ENCODE peak calls at places on chromosomes 11 and 22, in five cellular contexts. E is ovary, J is sigmoid colon, M is A549, W is tibial nerve. T is an unnamed sample.

GRCh38 chr11:65311197-65311631 is 3.5 kb upstream of the CDC42EP2 start:
- DNase-seq in E (no peak), W (no peak), M (no peak), J (no peak), T (no peak)

GRCh38 chr11:47869548-47870393 is 21.6 kb upstream of the NUP160 start:
- DNase-seq in M (peak), J (no peak), W (no peak), E (no peak), T (no peak)

GRCh38 chr11:1327064-1327460 is 17.6 kb upstream of the TOLLIP start:
- DNase-seq in M (no peak), E (peak), J (peak), W (no peak), T (no peak)

GRCh38 chr11:23502821-23503220 is 642.5 kb upstream of the CCDC179 start:
- DNase-seq in M (no peak), W (no peak), J (no peak), E (no peak), T (no peak)

GRCh38 chr11:63769044-63769718 is 606 bp upstream of the ZFTA start:
- DNase-seq in M (no peak), W (no peak), E (peak), J (peak), T (no peak)

GRCh38 chr22:44963055-44963454 is 46.8 kb downstream of the PHF21B start:
- DNase-seq in W (no peak), M (no peak), J (no peak), E (no peak), T (no peak)

GRCh38 chr22:29668681-29669080 is 51.1 kb upstream of the CABP7 start:
- DNase-seq in M (no peak), E (no peak), J (no peak), W (no peak), T (no peak)

GRCh38 chr11:17298302-17298701 is 21.8 kb downstream of the NUCB2 start:
- DNase-seq in J (no peak), M (no peak), E (no peak), W (no peak), T (no peak)

GRCh38 chr11:720642-721346 is 14.8 kb downstream of the EPS8L2 start:
- DNase-seq in J (no peak), E (no peak), W (no peak), M (no peak), T (no peak)

GRCh38 chr11:11349051-11349450 is 4.0 kb downstream of the CSNK2A3 start:
- DNase-seq in M (no peak), J (no peak), W (no peak), E (no peak), T (no peak)

GRCh38 chr22:29108137-29108536 is 35.3 kb downstream of the KREMEN1 start:
- DNase-seq in M (peak), W (no peak), J (no peak), E (no peak), T (no peak)

GRCh38 chr11:65713212-65713969 is 1.3 kb downstream of the KAT5 start:
- DNase-seq in J (no peak), W (no peak), M (no peak), E (no peak), T (no peak)

GRCh38 chr22:25054943-25055511 is 102.5 kb downstream of the KIAA1671 start:
- DNase-seq in M (no peak), J (no peak), W (peak), E (no peak), T (no peak)

GRCh38 chr11:29051935-29052334 is 943.7 kb downstream of the METTL15 start:
- DNase-seq in E (no peak), M (no peak), J (no peak), W (no peak), T (no peak)

GRCh38 chr22:34973016-34973415 is 92.9 kb upstream of the ISX start:
- DNase-seq in J (no peak), M (no peak), E (no peak), W (no peak), T (no peak)

GRCh38 chr11:70111269-70112016 is 33.3 kb downstream of the ANO1 start:
- DNase-seq in J (no peak), M (peak), E (no peak), W (no peak), T (no peak)

GRCh38 chr11:2466869-2467694 is 22.3 kb downstream of the KCNQ1 start:
- DNase-seq in E (no peak), W (no peak), M (no peak), J (peak), T (no peak)

GRCh38 chr22:24137595-24137994 is 43.7 kb upstream of the SUSD2 start:
- DNase-seq in W (no peak), J (peak), E (no peak), M (no peak), T (no peak)

GRCh38 chr22:45262931-45263789 is 21.6 kb upstream of the UPK3A start:
- DNase-seq in J (no peak), W (no peak), E (no peak), M (no peak), T (no peak)

GRCh38 chr11:42175203-42175602 is 715.8 kb upstream of the LRRC4C start:
- DNase-seq in M (no peak), W (no peak), E (no peak), J (no peak), T (no peak)

GRCh38 chr22:30290679-30291333 is 1.5 kb upstream of the CASTOR1 start:
- DNase-seq in J (peak), M (no peak), W (peak), E (peak), T (peak)

GRCh38 chr22:47053013-47053864 is 290.8 kb downstream of the TBC1D22A start:
- DNase-seq in E (no peak), W (no peak), J (no peak), M (no peak), T (no peak)

GRCh38 chr11:45920531-45921477 is 1.7 kb upstream of the LARGE2 start:
- DNase-seq in E (no peak), M (no peak), J (peak), W (no peak), T (no peak)

GRCh38 chr22:23085785-23086184 is 15.5 kb downstream of the GNAZ start:
- DNase-seq in E (no peak), W (no peak), J (no peak), M (no peak), T (no peak)

GRCh38 chr22:23088199-23088604 is 17.9 kb downstream of the GNAZ start:
- DNase-seq in M (no peak), W (no peak), E (no peak), J (no peak), T (no peak)

GRCh38 chr22:23086263-23086662 is 15.9 kb downstream of the GNAZ start:
- DNase-seq in W (no peak), M (no peak), E (no peak), J (no peak), T (no peak)

GRCh38 chr22:23085351-23085671 is 15.0 kb downstream of the GNAZ start:
- DNase-seq in E (no peak), J (no peak), W (no peak), M (no peak), T (no peak)

GRCh38 chr22:23086787-23087186 is 16.5 kb downstream of the GNAZ start:
- DNase-seq in W (no peak), J (no peak), M (no peak), E (no peak), T (no peak)
- TF ChIP-seq EP300 in W (no peak), J (no peak), M (no peak), E (no peak), T (no peak)

DNA sequence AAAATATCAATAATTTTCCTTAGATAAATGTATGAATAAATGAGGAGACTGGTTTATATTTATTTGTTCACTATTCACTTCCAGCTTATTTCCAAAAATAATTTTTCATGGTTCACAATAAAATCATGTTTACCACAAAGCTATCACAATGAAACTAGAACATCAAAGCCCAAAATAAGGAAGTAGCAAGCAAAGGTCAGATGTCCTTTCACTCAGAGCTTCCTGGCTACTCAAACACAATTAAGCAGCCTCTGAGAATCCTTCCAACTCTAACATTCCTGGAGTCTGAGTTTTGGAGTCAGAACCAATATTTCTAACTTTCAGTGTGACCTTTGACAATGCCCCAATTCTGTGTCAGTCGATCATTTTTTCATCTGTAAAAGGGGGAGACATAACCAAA is 527.0 kb downstream of the SOX6 start:
- DNase-seq in W (no peak), M (no peak), E (no peak), J (no peak), T (peak)
- TF ChIP-seq EP300 in W (no peak), M (no peak), E (no peak), J (no peak), T (no peak)

GRCh38 chr22:32880531-32880905 is 79.0 kb downstream of the TIMP3 start:
- DNase-seq in J (no peak), W (no peak), E (no peak), M (no peak), T (no peak)

GRCh38 chr22:32883131-32883530 is 81.6 kb downstream of the TIMP3 start:
- DNase-seq in M (no peak), J (no peak), W (no peak), E (no peak), T (no peak)

GRCh38 chr22:32879550-32879949 is 78.0 kb downstream of the TIMP3 start:
- DNase-seq in W (no peak), M (no peak), E (no peak), J (no peak), T (no peak)

GRCh38 chr22:32880061-32880460 is 78.6 kb downstream of the TIMP3 start:
- DNase-seq in M (no peak), J (no peak), E (no peak), W (no peak), T (no peak)

DNA sequence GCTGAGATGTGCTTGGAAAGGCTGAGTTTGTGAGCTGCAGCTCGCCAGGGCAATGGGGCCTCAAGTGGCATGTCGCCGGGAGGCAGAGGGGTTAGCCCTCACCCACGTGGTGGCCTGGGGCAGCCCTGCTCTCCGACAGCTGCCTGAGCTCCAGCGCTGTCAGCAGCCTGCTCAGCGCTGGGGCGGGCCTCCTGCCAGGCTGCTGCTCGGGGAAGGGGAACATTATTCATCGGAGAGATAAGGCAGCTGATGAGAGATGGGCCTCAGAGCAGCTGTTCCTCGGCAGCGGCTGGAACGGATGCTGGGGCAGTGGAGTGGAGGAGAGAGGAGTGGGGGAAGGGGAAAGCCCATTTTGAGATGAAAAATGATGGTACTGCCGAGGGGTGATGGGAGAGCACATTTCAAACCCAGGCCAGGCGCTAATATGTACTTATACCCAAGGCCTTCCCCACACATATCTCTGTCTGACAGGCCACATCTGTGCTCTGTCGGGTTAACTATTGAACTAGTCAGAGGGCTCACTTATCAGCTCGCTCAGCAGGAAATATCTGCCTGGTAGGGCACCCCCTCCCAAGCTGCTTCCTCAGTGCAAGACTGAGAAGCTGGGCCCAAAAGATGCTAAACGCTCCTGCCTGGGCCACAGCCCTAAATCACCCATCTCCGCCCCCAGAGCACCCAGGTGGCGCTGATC is 79.5 kb downstream of the TIMP3 start:
- DNase-seq in J (peak), M (no peak), W (no peak), E (peak), T (peak)
- TF ChIP-seq EP300 in J (no peak), M (no peak), W (no peak), E (no peak), T (no peak)

DNA sequence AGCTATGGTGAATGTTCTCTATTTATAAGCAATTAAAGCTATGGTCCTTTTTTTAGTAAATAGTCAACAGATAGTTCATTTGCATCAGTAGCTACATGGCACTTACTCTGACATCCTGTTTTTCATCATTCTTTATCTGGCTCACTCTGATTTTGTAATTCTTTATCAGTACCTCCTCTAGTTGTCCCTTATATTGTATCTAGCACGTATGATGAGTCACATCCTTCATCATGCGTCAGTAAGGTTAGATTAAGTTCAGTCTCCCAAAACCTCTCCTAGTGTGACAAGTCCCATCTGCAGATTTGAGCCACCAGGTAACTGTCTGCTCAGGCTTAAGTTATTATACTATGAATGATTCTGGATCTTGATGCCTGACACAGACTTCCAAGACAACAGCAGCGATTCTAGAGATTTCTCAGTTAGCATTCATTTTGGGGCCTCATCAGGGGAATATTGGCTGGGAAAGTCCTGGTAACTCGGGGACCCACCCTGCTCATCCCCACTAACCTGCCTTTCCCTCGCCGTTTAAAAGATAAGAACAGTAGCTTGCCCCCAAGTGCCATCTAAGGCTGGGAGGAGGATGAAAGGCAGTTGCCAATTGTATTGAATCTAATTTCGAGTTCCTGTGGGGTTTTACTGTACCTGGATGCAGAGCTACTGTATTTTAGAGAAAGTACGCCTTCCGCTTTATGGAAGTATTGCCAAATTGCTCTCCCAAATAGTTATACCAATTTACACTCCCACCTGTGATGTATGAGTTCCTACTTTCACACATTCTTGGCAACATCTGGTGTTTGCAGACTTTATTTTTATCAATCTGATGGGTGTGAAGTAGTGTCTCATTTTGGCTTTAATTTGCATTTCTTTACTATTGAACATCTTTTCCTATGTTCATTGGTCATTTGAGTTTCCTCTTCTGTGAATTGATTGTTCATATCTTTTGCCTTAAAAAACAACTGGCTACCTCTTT is 55.9 kb downstream of the ZC3H12C start:
- DNase-seq in M (peak), J (no peak), E (no peak), W (no peak), T (no peak)
- TF ChIP-seq EP300 in M (peak), J (no peak), E (no peak), W (no peak), T (no peak)

DNA sequence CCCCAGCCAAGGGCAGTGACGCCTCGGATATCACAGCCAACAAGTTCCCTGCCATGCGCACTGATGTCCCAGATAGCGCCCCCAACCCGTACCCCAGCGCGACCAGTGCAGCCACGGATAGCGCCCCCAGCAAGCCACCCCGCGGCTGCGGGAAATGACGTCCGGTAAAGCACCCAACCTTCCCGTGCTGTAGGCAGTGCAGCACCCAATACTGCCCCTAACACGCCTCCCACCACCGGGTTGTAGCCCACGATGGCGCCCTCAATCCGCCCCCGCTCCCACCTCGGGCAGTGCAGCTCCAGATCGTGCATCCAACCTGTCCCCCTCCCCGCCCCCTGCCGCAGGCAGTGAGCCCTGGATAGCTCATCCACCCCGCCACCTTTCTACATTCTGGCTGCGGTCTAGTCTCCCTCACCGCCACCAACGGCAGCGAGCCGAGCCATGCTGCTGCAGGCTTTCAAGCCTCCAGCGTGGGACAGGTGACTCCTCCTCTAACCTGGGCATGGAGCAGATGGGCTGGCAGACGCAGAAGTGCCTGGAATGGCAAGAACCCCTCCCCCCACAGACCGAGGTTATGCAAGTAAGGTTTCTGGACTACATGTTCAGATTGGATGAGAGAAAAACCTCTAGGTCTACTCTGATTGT is 540 bp downstream of the RFPL2 start:
- DNase-seq in W (no peak), J (no peak), E (no peak), M (peak), T (peak)
- TF ChIP-seq EP300 in W (no peak), J (no peak), E (no peak), M (no peak), T (no peak)

GRCh38 chr22:39173050-39173706 is 20.7 kb upstream of the CBX7 start:
- DNase-seq in W (no peak), E (no peak), M (no peak), J (no peak), T (no peak)

GRCh38 chr22:39169797-39170466 is 17.5 kb upstream of the CBX7 start:
- DNase-seq in M (no peak), W (no peak), J (no peak), E (no peak), T (no peak)

GRCh38 chr22:39173787-39174497 is 21.5 kb upstream of the CBX7 start:
- DNase-seq in E (no peak), J (no peak), M (no peak), W (no peak), T (no peak)

GRCh38 chr22:39171623-39172264 is 19.3 kb upstream of the CBX7 start:
- DNase-seq in E (no peak), J (no peak), M (no peak), W (no peak), T (no peak)

GRCh38 chr22:39170825-39171622 is 18.5 kb upstream of the CBX7 start:
- DNase-seq in W (peak), M (peak), E (peak), J (peak), T (no peak)
- TF ChIP-seq EP300 in W (no peak), M (no peak), E (no peak), J (no peak), T (no peak)

T was measured in esophagus muscularis mucosa.